ENCODE peak calls at places on chromosomes 11 and 22, in six cellular contexts. P, C, M, H, E and U are unnamed samples.

GRCh38 chr11:10405858-10406592 is 49.0 kb upstream of the AMPD3 start:
- DNase-seq in P (peak), C (peak), M (peak), H (peak), E (no peak), U (peak)

GRCh38 chr11:85752890-85753581 is 57.9 kb downstream of the SYTL2 start:
- DNase-seq in P (no peak), C (no peak), M (no peak), H (no peak), E (no peak), U (peak)

GRCh38 chr11:61671527-61671926 is 8.7 kb upstream of the DAGLA start:
- DNase-seq in P (no peak), C (no peak), M (no peak), H (peak), E (no peak), U (peak)

GRCh38 chr11:25927391-25927790 is 404.5 kb upstream of the ANO3 start:
- DNase-seq in P (no peak), C (peak), M (peak), H (no peak), E (no peak), U (no peak)

GRCh38 chr22:47098121-47098520 is 335.7 kb downstream of the TBC1D22A start:
- DNase-seq in P (no peak), C (no peak), M (no peak), H (no peak), E (no peak), U (no peak)

GRCh38 chr11:10864688-10865087 is 6.8 kb upstream of the ZBED5 start:
- DNase-seq in P (peak), C (peak), M (no peak), H (no peak), E (no peak), U (no peak)

GRCh38 chr22:44814266-44815098 is 62.1 kb downstream of the ARHGAP8 start:
- DNase-seq in P (no peak), C (no peak), M (no peak), H (no peak), E (no peak), U (no peak)

GRCh38 chr11:93143186-93143585 is 54.6 kb downstream of the SLC36A4 start:
- DNase-seq in P (peak), C (peak), M (no peak), H (no peak), E (no peak), U (no peak)

GRCh38 chr11:130637566-130637965 is 189.1 kb downstream of the ADAMTS15 start:
- DNase-seq in P (no peak), C (no peak), M (no peak), H (no peak), E (no peak), U (no peak)

GRCh38 chr11:19812710-19813109 is 100.1 kb downstream of the NAV2 start:
- DNase-seq in P (no peak), C (no peak), M (no peak), H (no peak), E (no peak), U (no peak)

GRCh38 chr11:43784866-43785265 is 95.8 kb upstream of the ALKBH3 start:
- DNase-seq in P (peak), C (peak), M (no peak), H (no peak), E (no peak), U (no peak)

GRCh38 chr11:1295086-1295485 is 14.3 kb downstream of the TOLLIP start:
- DNase-seq in P (no peak), C (no peak), M (no peak), H (no peak), E (no peak), U (no peak)

GRCh38 chr22:40857309-40857851 is 432 bp downstream of the XPNPEP3 start:
- DNase-seq in P (no peak), C (peak), M (no peak), H (no peak), E (no peak), U (no peak)

GRCh38 chr11:78740175-78741161 is 165.8 kb upstream of the NARS2 start:
- DNase-seq in P (no peak), C (no peak), M (no peak), H (no peak), E (no peak), U (no peak)

GRCh38 chr11:111540921-111541208 is 345 bp downstream of the LAYN start:
- DNase-seq in P (no peak), C (no peak), M (no peak), H (no peak), E (no peak), U (peak)

GRCh38 chr22:29633514-29634312 is 30.3 kb downstream of the NF2 start:
- DNase-seq in P (peak), C (no peak), M (no peak), H (no peak), E (no peak), U (no peak)

GRCh38 chr22:27686534-27686933 is 115.0 kb downstream of the MN1 start:
- DNase-seq in P (peak), C (peak), M (no peak), H (no peak), E (no peak), U (no peak)

GRCh38 chr11:640021-640706 is 3.1 kb downstream of the DRD4 start:
- DNase-seq in P (no peak), C (no peak), M (no peak), H (peak), E (peak), U (no peak)

GRCh38 chr22:49104434-49104833 is 723.2 kb downstream of the BRD1 start:
- DNase-seq in P (no peak), C (no peak), M (no peak), H (no peak), E (no peak), U (no peak)

GRCh38 chr11:102390667-102391449 is 43.8 kb downstream of the BIRC2 start:
- DNase-seq in P (peak), C (peak), M (peak), H (peak), E (peak), U (peak)

GRCh38 chr11:122375687-122376399 is 259.8 kb upstream of the BLID start:
- DNase-seq in P (peak), C (no peak), M (no peak), H (no peak), E (no peak), U (peak)

GRCh38 chr11:16773981-16774710 is 35.7 kb downstream of the C11orf58 start:
- DNase-seq in P (no peak), C (no peak), M (no peak), H (no peak), E (no peak), U (no peak)

GRCh38 chr22:21014202-21015050 is 539 bp upstream of the P2RX6 start:
- DNase-seq in P (peak), C (peak), M (peak), H (peak), E (peak), U (peak)

GRCh38 chr22:30116362-30117117 is 36.3 kb downstream of the HORMAD2 start:
- DNase-seq in P (peak), C (peak), M (no peak), H (no peak), E (no peak), U (no peak)

GRCh38 chr22:33013051-33013450 is 45.1 kb downstream of the SYN3 start:
- DNase-seq in P (no peak), C (no peak), M (no peak), H (no peak), E (no peak), U (peak)

GRCh38 chr11:35077709-35078695 is 61.0 kb upstream of the CD44 start:
- DNase-seq in P (peak), C (peak), M (no peak), H (no peak), E (no peak), U (peak)

GRCh38 chr22:42906605-42907338 is 49.7 kb upstream of the ARFGAP3 start:
- DNase-seq in P (peak), C (no peak), M (no peak), H (no peak), E (no peak), U (no peak)

GRCh38 chr11:77027275-77027674 is 6.9 kb upstream of the B3GNT6 start:
- DNase-seq in P (peak), C (no peak), M (no peak), H (no peak), E (no peak), U (no peak)

GRCh38 chr22:50176850-50177536 is 6.5 kb downstream of the PANX2 start:
- DNase-seq in P (no peak), C (no peak), M (no peak), H (no peak), E (no peak), U (no peak)

GRCh38 chr22:32322986-32323385 is 34.7 kb upstream of the RFPL3 start:
- DNase-seq in P (no peak), C (no peak), M (no peak), H (peak), E (peak), U (no peak)

DNA sequence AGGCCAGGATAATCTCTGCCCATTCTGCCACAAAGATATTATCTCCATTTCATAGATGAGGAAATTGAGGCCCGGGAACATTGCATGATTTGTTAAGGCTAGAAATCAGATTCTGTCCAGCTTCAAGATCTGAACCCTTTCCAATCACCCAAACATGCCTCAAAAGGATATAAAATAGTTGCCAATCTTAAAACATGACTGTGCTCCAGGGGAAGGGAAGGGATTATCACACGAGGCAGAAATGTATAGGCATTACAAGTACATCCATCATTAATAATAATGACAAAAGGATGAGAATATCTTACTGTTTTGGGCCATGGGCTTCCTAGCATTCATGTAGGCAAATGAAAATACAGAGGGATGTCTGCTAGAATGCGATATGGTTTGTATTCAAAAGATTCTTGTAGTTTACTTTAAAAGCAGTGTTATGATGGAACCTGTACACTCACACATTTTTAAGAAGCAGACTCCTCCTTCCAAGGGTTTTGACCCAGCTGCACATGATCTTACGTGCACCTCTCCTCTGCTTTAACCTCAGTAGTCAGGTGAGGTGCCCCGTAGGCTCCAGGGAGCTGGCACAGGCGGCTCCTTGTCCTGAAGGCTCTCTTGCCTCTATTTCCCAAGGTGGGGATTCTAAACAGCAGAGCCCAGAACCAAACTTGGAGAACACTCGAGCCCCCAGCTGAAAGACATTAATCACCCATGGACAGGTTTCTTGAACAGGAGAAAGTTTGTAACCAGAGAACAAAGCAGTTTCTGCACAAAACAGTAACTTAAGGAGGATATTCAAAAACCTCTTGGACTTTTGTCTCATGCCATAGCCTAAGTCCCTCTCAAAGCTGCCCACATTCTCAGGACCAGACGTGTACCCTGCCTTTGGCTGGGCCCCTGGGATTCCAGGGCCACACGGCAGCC is 36.0 kb downstream of the PARVA start:
- DNase-seq in P (peak), C (no peak), M (no peak), H (no peak), E (no peak), U (no peak)
- H2BK120ac ChIP-seq in P (peak), C (peak), M (no peak), H (no peak), E (no peak), U (peak)

GRCh38 chr11:48052183-48053040 is 72.1 kb downstream of the PTPRJ start:
- DNase-seq in P (peak), C (peak), M (no peak), H (peak), E (peak), U (peak)
- H3K14ac ChIP-seq in P (peak), C (no peak), M (no peak), H (no peak), E (no peak), U (peak)

DNA sequence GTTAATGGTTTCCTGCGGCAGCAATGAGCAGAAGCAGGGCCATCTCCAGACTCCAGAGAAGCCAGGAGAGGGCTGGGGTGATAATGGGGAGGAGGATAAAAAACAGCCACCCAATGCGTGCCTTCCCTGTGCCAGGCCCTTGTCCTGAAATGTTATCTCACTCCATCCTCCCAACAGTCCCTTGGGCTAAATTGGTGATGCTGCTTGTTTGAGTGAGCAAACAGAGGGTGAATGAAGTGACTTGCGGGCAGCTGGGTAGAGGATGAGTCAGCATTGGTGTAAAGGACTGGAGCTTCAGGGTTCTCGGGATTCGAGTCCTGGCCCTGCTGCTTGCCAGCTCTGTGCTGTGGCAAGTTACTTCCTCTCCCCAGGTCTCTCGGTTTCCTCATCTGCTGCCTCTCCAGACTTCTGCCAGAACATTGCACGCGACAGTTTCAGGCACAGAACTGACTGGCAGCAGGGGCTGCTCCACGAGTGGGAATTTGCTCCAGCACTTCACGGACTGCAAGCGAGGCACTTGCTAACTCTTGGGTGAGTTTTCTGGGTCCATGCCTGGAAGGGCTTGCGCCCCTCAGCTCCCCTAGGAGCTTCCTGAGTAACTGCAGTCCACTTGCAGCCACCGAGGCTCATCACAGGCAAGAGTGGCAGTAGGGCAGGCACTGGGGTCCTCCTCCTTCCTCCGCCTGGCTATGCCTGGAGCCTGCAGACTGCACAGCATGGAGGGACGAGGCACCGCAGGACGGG is at the start of gene P2RY6:
- DNase-seq in P (peak), C (peak), M (no peak), H (peak), E (no peak), U (peak)
- H3K9ac ChIP-seq in P (no peak), C (peak), M (no peak), H (no peak), E (no peak), U (peak)

DNA sequence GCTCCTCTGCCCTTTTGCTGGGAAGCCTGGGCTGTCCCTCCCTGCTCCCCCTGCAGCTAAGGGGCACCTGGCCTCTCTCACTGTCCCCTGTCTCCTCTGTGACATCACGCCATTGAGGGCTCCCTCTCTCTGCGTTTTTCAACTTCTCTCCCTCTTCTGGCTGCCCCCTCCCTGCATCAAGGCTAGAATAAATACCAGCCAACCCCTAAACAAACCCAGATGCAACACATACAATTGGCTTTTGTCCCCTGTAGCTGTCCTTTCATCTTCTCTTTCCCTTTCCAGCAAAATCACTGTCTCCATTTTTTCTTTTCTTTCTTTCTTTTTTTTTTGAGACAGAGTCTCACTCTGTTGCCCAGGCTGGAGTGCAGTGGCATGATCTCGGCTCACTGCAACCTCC is 3.3 kb upstream of the MIEF1 start:
- DNase-seq in P (no peak), C (no peak), M (no peak), H (no peak), E (no peak), U (no peak)
- H2BK120ac ChIP-seq in P (no peak), C (no peak), M (no peak), H (no peak), E (no peak), U (no peak)